ENCODE peak calls at places on chromosomes 3 and 15, in eight cellular contexts. J is activated T-cell treated with anti-CD3 and anti-CD28 coated beads, Interleukin-2, amount 50 U/mL, for 72 hours; S is astrocyte of the cerebellum; G is posterior cingulate gyrus; B is occipital lobe; D is stimulated activated naive CD8-positive, alpha-beta T cell treated with anti-CD3 and anti-CD28 coated beads, Interleukin-15, Interleukin-2, amounts not matched to agents 100 U/mL and 50 U/mL, for 24 hours; Z is natural killer cell; C is iris pigment epithelial cell. X is an unnamed sample.

GRCh38 chr3:11499144-11499543 is 144.6 kb downstream of the VGLL4 start:
- DNase-seq in J (no peak), S (peak), G (no peak), B (no peak), D (no peak), Z (no peak), C (peak), X (no peak)

GRCh38 chr3:32791833-32792232 is 26.0 kb upstream of the TRIM71 start:
- DNase-seq in J (no peak), S (no peak), G (no peak), B (no peak), D (no peak), Z (no peak), C (no peak), X (no peak)

GRCh38 chr3:38171622-38172021 is 6.3 kb downstream of the OXSR1 start:
- DNase-seq in J (no peak), S (no peak), G (no peak), B (no peak), D (no peak), Z (no peak), C (no peak), X (no peak)

GRCh38 chr3:135499426-135499825 is 466.1 kb upstream of the PPP2R3A start:
- DNase-seq in J (no peak), S (no peak), G (no peak), B (no peak), D (no peak), Z (no peak), C (no peak), X (no peak)

GRCh38 chr3:57755368-57756021 is 614 bp upstream of the SLMAP start:
- DNase-seq in J (peak), S (no peak), G (peak), B (peak), D (peak), Z (no peak), C (peak), X (no peak)

GRCh38 chr3:47604145-47604544 is 25.5 kb upstream of the CSPG5 start:
- DNase-seq in J (no peak), S (no peak), G (no peak), B (no peak), D (no peak), Z (no peak), C (no peak), X (no peak)

GRCh38 chr3:196186661-196187573 is 24.3 kb downstream of the ZDHHC19 start:
- DNase-seq in J (no peak), S (no peak), G (peak), B (no peak), D (no peak), Z (no peak), C (no peak), X (no peak)

GRCh38 chr3:105277656-105278055 is 89.1 kb upstream of the ALCAM start:
- DNase-seq in J (no peak), S (no peak), G (no peak), B (no peak), D (no peak), Z (no peak), C (peak), X (no peak)

GRCh38 chr3:197286678-197287077 is 11.7 kb downstream of the DLG1 start:
- DNase-seq in J (no peak), S (no peak), G (no peak), B (no peak), D (no peak), Z (no peak), C (no peak), X (no peak)

GRCh38 chr3:126053513-126053912 is 30.4 kb downstream of the SLC41A3 start:
- DNase-seq in J (no peak), S (no peak), G (no peak), B (no peak), D (no peak), Z (no peak), C (peak), X (no peak)

GRCh38 chr15:76553564-76553963 is 217.0 kb downstream of the ISL2 start:
- DNase-seq in J (no peak), S (no peak), G (no peak), B (no peak), D (no peak), Z (no peak), C (no peak), X (no peak)

GRCh38 chr3:20066848-20067617 is 26.8 kb downstream of the KAT2B start:
- DNase-seq in J (no peak), S (peak), G (no peak), B (no peak), D (no peak), Z (no peak), C (no peak), X (no peak)

GRCh38 chr3:32245200-32245599 is 6.7 kb downstream of the CMTM8 start:
- DNase-seq in J (no peak), S (no peak), G (no peak), B (no peak), D (no peak), Z (no peak), C (no peak), X (no peak)

GRCh38 chr3:151969026-151969658 is 95.7 kb downstream of the SUCNR1 start:
- DNase-seq in J (no peak), S (no peak), G (no peak), B (no peak), D (no peak), Z (no peak), C (no peak), X (no peak)

GRCh38 chr15:94924971-94925593 is 693.7 kb downstream of the MCTP2 start:
- DNase-seq in J (no peak), S (no peak), G (no peak), B (no peak), D (no peak), Z (no peak), C (peak), X (no peak)

X was measured in activated T-helper 2 cell treated with anti-CD3 and anti-CD28 coated beads, Interferon-gamma antibody, Interleukin-2, Interleukin-4, amounts not matched to agents 10 μg/mL and 5 μg/mL and 100 μg/mL, durations not matched to agents 14 hours and 24 hours and 36 hours.